ENCODE peak calls at places on chromosomes 1 and 21, in four cellular contexts. M is H1, G is HepG2, P is K562. V is an unnamed sample.
A peak's percentile ranks its signal among the peaks of the same experiment; 100 is the strongest.

GRCh38 chr1:154866995-154867795 is 2.9 kb downstream of the KCNN3 start:
- DNase-seq in M (no peak), P (no peak), G (no peak), V (no peak)

GRCh38 chr21:38817371-38818335 is 11.9 kb downstream of the ETS2 start:
- DNase-seq in G (no peak), M (no peak), P (no peak), V (no peak)

GRCh38 chr1:54574158-54574778 is 26.2 kb downstream of the ACOT11 start:
- DNase-seq in G (no peak), M (no peak), P (no peak), V (no peak)

GRCh38 chr1:7827134-7827955 is 25.5 kb downstream of the UTS2 start:
- DNase-seq in G (no peak), M (no peak), P (peak; percentile 72), V (no peak)

GRCh38 chr1:31733389-31734219 is 29.8 kb upstream of the COL16A1 start:
- DNase-seq in P (no peak), G (no peak), M (no peak), V (no peak)

GRCh38 chr1:171438441-171438840 is 46.9 kb upstream of the PRRC2C start:
- DNase-seq in G (no peak), M (no peak), P (no peak), V (peak; percentile 91)

GRCh38 chr1:55916480-55916879 is 662.9 kb downstream of the PLPP3 start:
- DNase-seq in P (no peak), M (no peak), G (no peak), V (no peak)

GRCh38 chr1:28087614-28088167 is 719 bp downstream of the EYA3 start:
- DNase-seq in G (peak; percentile 18), M (no peak), P (peak; percentile 55), V (no peak)

GRCh38 chr1:244414543-244414942 is 37.2 kb downstream of the ADSS2 start:
- DNase-seq in P (no peak), G (no peak), M (no peak), V (no peak)

GRCh38 chr1:19436716-19437476 is 48.4 kb downstream of the CAPZB start:
- DNase-seq in P (no peak), M (no peak), G (peak; percentile 95), V (no peak)

GRCh38 chr1:87200875-87201638 is 127.6 kb upstream of the LMO4 start:
- DNase-seq in P (no peak), M (no peak), G (no peak), V (no peak)

GRCh38 chr1:85898861-85899260 is 190.6 kb upstream of the ZNHIT6 start:
- DNase-seq in G (no peak), M (no peak), P (no peak), V (no peak)

GRCh38 chr21:34936874-34937563 is 112.1 kb downstream of the RUNX1 start:
- DNase-seq in P (no peak), M (no peak), G (peak; percentile 48), V (no peak)
- TF ChIP-seq SIN3A in P (no peak), M (no peak), G (no peak), V (no peak)

GRCh38 chr1:51920130-51920529 is 41.6 kb upstream of the NRDC start:
- DNase-seq in G (no peak), P (no peak), M (no peak), V (no peak)

GRCh38 chr1:51915958-51916357 is 37.4 kb upstream of the NRDC start:
- DNase-seq in M (no peak), P (no peak), G (no peak), V (no peak)

GRCh38 chr1:51916587-51917405 is 38.3 kb upstream of the NRDC start:
- DNase-seq in M (no peak), G (no peak), P (no peak), V (no peak)

GRCh38 chr1:51922040-51922439 is 43.5 kb upstream of the NRDC start:
- DNase-seq in G (no peak), P (no peak), M (no peak), V (no peak)

DNA sequence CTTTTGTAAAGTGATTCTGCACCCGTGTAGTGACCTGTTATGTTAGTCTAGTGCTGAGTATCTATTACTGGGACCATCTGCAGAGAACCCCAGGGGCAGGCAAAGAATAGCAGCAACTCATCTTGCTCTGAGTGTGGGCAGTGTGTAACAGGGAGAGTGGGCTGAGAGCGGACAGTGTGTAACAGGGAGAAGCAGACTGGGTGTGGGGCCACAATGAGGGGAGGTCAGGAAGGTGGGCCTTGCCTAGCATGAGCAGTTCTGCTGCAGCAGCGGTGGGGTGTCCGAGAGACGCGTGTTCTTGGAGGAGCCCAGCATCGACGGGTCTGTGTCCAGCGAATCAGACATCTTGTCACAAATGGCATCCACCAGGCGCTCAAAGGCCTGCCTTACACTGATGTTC is 41.2 kb upstream of the NRDC start:
- DNase-seq in G (no peak), M (no peak), P (no peak), V (no peak)
- H3K4me1 ChIP-seq in G (peaks cover 8% of the 10 kb centered on the region), M (peaks cover 2% of the 10 kb centered on the region), P (no peaks in the 10 kb centered on the region), V (no peaks in the 10 kb centered on the region)

DNA sequence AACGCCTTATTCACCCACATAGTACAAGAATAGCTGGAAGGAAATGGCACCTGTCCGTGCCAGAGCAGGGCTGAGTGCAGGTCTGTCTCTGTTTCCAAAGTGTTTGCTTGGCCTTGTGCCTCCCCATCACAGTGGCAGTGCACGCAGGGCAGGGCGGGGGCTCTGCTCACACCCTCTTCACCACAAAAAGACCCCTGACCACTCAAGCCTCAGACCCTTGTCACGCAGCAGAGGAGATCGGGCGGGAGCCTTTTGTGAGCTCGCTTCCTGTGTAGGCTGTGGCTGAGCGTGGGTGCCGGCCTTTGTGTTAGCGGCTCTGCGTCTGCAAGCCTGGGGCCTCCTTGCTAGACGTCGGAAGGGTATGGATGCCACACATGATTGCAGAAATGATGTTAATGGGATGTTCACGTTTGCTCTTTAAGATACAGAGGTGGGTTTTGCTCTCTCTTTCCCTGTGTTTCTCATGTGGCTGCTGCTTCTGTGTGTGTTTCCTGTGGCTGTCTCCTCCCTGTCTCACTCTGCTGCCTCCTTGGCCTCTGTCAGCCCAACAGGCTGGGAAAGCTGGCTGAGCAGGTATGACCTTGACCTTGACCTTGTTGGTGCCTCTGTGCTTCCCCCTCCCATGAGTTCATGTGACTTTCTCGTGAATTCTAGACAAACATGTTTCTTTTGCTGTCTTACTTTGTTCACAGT is 45.4 kb downstream of the S100B start:
- DNase-seq in M (no peak), G (peak; percentile 41), P (peak; percentile 11), V (no peak)
- TF ChIP-seq SIN3A in M (no peak), G (no peak), P (no peak), V (no peak)

GRCh38 chr1:111666828-111667227 is 47.2 kb downstream of the RAP1A start:
- DNase-seq in G (no peak), M (no peak), P (no peak), V (no peak)
- H3K4me1 ChIP-seq in G (peaks cover 27% of the 10 kb centered on the region), M (no peaks in the 10 kb centered on the region), P (peaks cover 22% of the 10 kb centered on the region), V (no peaks in the 10 kb centered on the region)

GRCh38 chr1:100183370-100183769 is 5.3 kb upstream of the LRRC39 start:
- DNase-seq in G (no peak), M (no peak), P (no peak), V (no peak)

GRCh38 chr1:100187912-100188311 is 9.9 kb upstream of the LRRC39 start:
- DNase-seq in G (peak; percentile 17), M (no peak), P (no peak), V (no peak)

GRCh38 chr1:100184536-100184935 is 6.5 kb upstream of the LRRC39 start:
- DNase-seq in P (no peak), G (no peak), M (no peak), V (no peak)

DNA sequence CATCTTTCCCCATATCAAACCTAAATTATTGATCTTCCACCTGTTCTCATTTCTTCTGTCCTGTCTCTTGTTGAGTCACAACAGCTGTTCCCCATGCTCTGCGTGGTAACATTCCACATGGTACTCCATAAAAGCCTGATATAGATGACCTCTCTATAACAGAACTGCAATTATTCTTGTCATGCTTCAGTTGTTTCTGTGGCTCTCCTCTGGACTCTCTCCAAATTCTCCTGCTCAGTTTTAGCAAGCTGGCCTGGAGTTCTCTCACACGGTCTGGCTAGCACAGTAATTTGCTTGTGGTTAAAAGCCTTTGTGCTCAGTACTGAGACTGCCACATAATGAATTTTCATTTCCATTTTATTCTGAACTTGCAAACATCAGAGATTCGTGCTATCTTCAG is 10.6 kb upstream of the LRRC39 start:
- DNase-seq in P (no peak), G (no peak), M (no peak), V (no peak)
- TF ChIP-seq SIN3A in P (no peak), G (no peak), M (no peak), V (no peak)

GRCh38 chr1:22260860-22261432 is 118.0 kb upstream of the WNT4 start:
- DNase-seq in P (no peak), G (no peak), M (no peak), V (no peak)

GRCh38 chr1:22264464-22265330 is 121.8 kb upstream of the WNT4 start:
- DNase-seq in P (no peak), M (peak; percentile 33), G (no peak), V (no peak)

GRCh38 chr1:22263359-22263758 is 120.5 kb upstream of the WNT4 start:
- DNase-seq in G (no peak), P (no peak), M (no peak), V (no peak)

GRCh38 chr1:22261580-22261979 is 118.7 kb upstream of the WNT4 start:
- DNase-seq in G (no peak), P (no peak), M (no peak), V (no peak)

GRCh38 chr1:22262583-22262982 is 119.7 kb upstream of the WNT4 start:
- DNase-seq in G (no peak), M (peak; percentile 17), P (peak; percentile 66), V (no peak)
- H3K4me1 ChIP-seq in G (peaks cover 11% of the 10 kb centered on the region), M (peaks cover 28% of the 10 kb centered on the region), P (no peaks in the 10 kb centered on the region), V (peaks cover 6% of the 10 kb centered on the region)

GRCh38 chr1:159996653-159997052 is 35.1 kb downstream of the PIGM start:
- DNase-seq in M (no peak), P (no peak), G (no peak), V (no peak)
- TF ChIP-seq SIN3A in M (no peak), P (no peak), G (no peak), V (no peak)

GRCh38 chr1:227916655-227917054 is 31.1 kb downstream of the WNT9A start:
- DNase-seq in M (no peak), G (no peak), P (no peak), V (no peak)

GRCh38 chr1:227917081-227917950 is 30.4 kb downstream of the WNT9A start:
- DNase-seq in G (no peak), M (no peak), P (no peak), V (no peak)

GRCh38 chr1:227913969-227914791 is 33.6 kb downstream of the WNT9A start:
- DNase-seq in P (no peak), M (no peak), G (no peak), V (no peak)

GRCh38 chr1:227914801-227915563 is 32.8 kb downstream of the WNT9A start:
- DNase-seq in G (no peak), M (no peak), P (no peak), V (no peak)

GRCh38 chr1:227915564-227916553 is 31.9 kb downstream of the WNT9A start:
- DNase-seq in M (no peak), G (no peak), P (no peak), V (no peak)
- H3K4me1 ChIP-seq in M (peaks cover 44% of the 10 kb centered on the region), G (no peaks in the 10 kb centered on the region), P (no peaks in the 10 kb centered on the region), V (peaks cover 20% of the 10 kb centered on the region)

DNA sequence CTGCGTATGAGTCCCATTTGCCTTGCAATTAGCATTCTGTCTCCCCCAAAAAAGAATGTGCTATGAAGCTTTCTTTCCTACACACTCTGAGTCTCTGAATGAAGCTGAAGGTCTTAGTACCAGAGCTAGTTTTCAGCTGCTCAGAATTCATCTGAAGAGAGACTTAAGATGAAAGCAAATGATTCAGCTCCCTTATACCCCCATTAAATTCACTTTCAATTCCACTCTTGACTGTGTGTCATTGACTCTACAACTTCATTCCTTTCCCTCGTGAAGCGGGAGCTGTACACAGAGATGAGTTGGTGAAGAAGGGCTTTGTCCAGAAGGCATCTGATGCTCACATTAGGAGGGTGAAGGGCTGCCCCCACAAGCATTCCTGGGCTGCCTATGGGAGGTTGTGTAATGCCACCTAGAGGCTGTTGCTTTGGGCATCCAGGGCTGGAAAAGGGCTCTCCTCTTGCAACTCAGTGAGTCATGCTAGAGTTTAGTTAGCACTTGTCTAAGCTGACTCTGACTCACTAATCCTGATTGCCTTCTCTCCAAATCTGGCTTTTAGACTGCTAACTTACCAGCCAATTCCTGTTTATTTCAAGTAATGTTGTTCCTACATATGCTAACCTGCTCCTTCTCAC is 1.8 kb downstream of the SPRR1B start:
- DNase-seq in M (no peak), P (no peak), G (peak; percentile 33), V (peak; percentile 18)
- TF ChIP-seq SIN3A in M (no peak), P (no peak), G (no peak), V (no peak)